ENCODE peak calls at places on chromosome 17, in six cellular contexts. Z is GM23338; R is HCT116; T is heart left ventricle; V is CD8-positive, alpha-beta memory T cell; N is A673. G is an unnamed sample. For H3K4me1, the result is how much of the 10 kb centered on the place peaks cover.

GRCh38 chr17:9645858-9646555 is 690 bp downstream of the USP43 start:
- DNase-seq in T (peak), R (peak), Z (peak), N (no peak), V (no peak), G (no peak)

GRCh38 chr17:75238684-75239191 is 22.7 kb downstream of the GGA3 start:
- DNase-seq in V (peak), T (peak), Z (peak), N (peak), R (peak), G (peak)

GRCh38 chr17:3916013-3916696 is at the start of gene P2RX1:
- DNase-seq in T (no peak), N (peak), V (no peak), R (no peak), Z (no peak), G (no peak)

GRCh38 chr17:74156878-74157277 is 46.6 kb upstream of the RPL38 start:
- DNase-seq in R (no peak), T (no peak), N (no peak), V (no peak), Z (no peak), G (no peak)

GRCh38 chr17:72506773-72507172 is 386.0 kb downstream of the SOX9 start:
- DNase-seq in Z (no peak), V (no peak), R (no peak), N (peak), T (no peak), G (no peak)

GRCh38 chr17:55454906-55455474 is 33.4 kb upstream of the MMD start:
- DNase-seq in V (no peak), R (no peak), N (peak), Z (no peak), T (no peak), G (no peak)

GRCh38 chr17:9324864-9325263 is 250.8 kb downstream of the STX8 start:
- DNase-seq in R (no peak), T (no peak), V (no peak), Z (no peak), N (no peak), G (no peak)

GRCh38 chr17:70484496-70484895 is 315.2 kb downstream of the KCNJ2 start:
- DNase-seq in V (no peak), T (no peak), Z (no peak), N (no peak), R (no peak), G (no peak)

GRCh38 chr17:56679148-56679766 is 85.8 kb downstream of the NOG start:
- DNase-seq in R (peak), T (no peak), Z (peak), N (peak), V (no peak), G (no peak)

GRCh38 chr17:47864791-47865216 is 13.8 kb upstream of the SP6 start:
- DNase-seq in N (peak), T (no peak), V (no peak), R (no peak), Z (no peak), G (no peak)

GRCh38 chr17:43844241-43844640 is 2.7 kb upstream of the CD300LG start:
- DNase-seq in T (peak), N (no peak), V (no peak), Z (no peak), R (no peak), G (no peak)

GRCh38 chr17:35087731-35088646 is 24.5 kb upstream of the RFFL start:
- DNase-seq in T (peak), R (no peak), Z (peak), N (no peak), V (peak), G (peak)

GRCh38 chr17:17107891-17108680 is 65.8 kb downstream of the MPRIP start:
- DNase-seq in R (no peak), N (no peak), V (peak), T (no peak), Z (no peak), G (no peak)

GRCh38 chr17:66313995-66314659 is 11.7 kb downstream of the PRKCA start:
- DNase-seq in R (no peak), Z (no peak), T (no peak), N (no peak), V (no peak), G (peak)

GRCh38 chr17:79929257-79930076 is 90.2 kb upstream of the CBX4 start:
- DNase-seq in N (no peak), T (no peak), V (no peak), R (no peak), Z (peak), G (no peak)
- H3K4me3 ChIP-seq in N (peak), T (peak), V (no peak), R (no peak), Z (peak), G (no peak)

DNA sequence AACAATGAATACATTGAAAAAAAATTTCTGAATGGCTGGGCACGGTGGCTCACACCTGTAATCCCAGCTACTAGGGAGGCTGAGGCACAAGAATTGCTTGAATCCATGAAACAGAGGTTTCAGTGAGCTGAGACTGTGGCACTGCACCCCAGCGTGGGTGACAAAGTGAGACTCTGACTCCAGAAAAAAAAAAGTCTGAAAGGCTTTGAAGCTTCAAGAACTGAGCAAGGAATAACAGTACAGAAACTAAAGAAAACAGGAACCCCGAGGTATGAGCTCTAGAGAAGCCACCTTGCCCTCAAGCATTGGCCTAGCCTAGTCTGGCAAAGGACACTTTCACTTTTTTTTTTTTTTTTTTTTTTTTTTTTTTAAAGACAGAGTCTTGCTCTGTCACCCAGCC is 45.0 kb downstream of the TEX2 start:
- DNase-seq in R (no peak), T (no peak), Z (no peak), V (no peak), N (no peak), G (no peak)
- H3K4me1 ChIP-seq in R (under half), T (under half), Z (under half), V (under half), N (under half), G (under half)

GRCh38 chr17:49849711-49850610 is 2.1 kb upstream of the TAC4 start:
- DNase-seq in N (no peak), T (peak), R (no peak), Z (no peak), V (no peak), G (no peak)
- H3K4me3 ChIP-seq in N (no peak), T (peak), R (no peak), Z (peak), V (no peak), G (no peak)

DNA sequence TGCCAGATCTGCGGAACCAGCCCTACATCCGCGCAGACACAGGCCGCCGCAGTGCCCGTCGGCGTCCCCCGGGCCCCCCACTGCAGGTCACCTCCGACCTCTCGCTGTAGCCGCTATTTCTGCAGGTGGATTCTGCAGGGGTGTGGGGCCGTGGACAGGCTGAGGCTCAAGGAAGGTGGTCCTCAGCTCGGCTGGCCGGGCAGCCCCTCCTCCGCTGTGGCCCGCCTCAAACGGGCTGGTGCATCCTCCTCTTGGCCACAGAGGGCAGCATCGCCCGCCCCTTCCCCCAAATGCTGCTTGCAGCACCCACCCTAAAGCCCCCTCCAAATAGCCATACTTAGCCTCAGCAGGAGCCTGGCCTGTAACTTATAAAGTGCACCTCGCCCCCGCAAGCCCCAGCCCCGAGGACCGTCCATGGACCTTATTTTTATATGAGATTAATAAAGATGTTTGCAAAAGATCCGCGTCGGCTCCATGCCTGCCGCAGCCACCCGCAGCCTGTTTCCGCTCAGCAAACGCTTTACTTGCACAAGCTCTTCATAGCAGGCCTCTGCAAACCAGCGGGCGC is 14.9 kb downstream of the SPATA32 start:
- DNase-seq in Z (peak), N (peak), T (no peak), V (peak), R (no peak), G (peak)
- H3K4me1 ChIP-seq in Z (under half), N (under half), T (under half), V (under half), R (under half), G (under half)

GRCh38 chr17:78889525-78889924 is 13.5 kb downstream of the CEP295NL start:
- DNase-seq in T (no peak), V (no peak), Z (no peak), N (no peak), R (no peak), G (no peak)
- H3K4me3 ChIP-seq in T (no peak), V (no peak), Z (no peak), N (no peak), R (no peak), G (no peak)

GRCh38 chr17:81020443-81020766 is 14.5 kb upstream of the BAIAP2 start:
- DNase-seq in N (no peak), V (no peak), R (no peak), T (no peak), Z (no peak), G (no peak)

GRCh38 chr17:81020767-81021497 is 14.0 kb upstream of the BAIAP2 start:
- DNase-seq in N (no peak), R (no peak), V (peak), T (peak), Z (no peak), G (peak)

GRCh38 chr17:81021531-81022370 is 13.2 kb upstream of the BAIAP2 start:
- DNase-seq in R (no peak), Z (no peak), V (no peak), N (no peak), T (no peak), G (no peak)

GRCh38 chr17:81019563-81020442 is 15.1 kb upstream of the BAIAP2 start:
- DNase-seq in Z (no peak), V (peak), T (no peak), R (no peak), N (no peak), G (no peak)

GRCh38 chr17:81022371-81022729 is 12.6 kb upstream of the BAIAP2 start:
- DNase-seq in T (no peak), R (no peak), N (no peak), Z (no peak), V (no peak), G (no peak)
- H3K4me1 ChIP-seq in T (under half), R (under half), N (under half), Z (under half), V (under half), G (under half)

G was measured in BE2C.